ENCODE peak calls at places on chromosomes 5 and 9, in ten cellular contexts. C is NCI-H510A; E is lower leg skin; T is RPMI8226; F is progenitor cell of endocrine pancreas; P is lung microvascular endothelial cell; Z is H54; W is GM13976; J is C1 segment of cervical spinal cord; L is activated T-cell treated with anti-CD3 and anti-CD28 coated beads, Interleukin-2, amount 50 U/mL, for 72 hours. K is an unnamed sample.

GRCh38 chr9:134637241-134637640 is 4.4 kb upstream of the COL5A1 start:
- DNase-seq in L (no peak), C (no peak), P (no peak), E (no peak), F (no peak), W (no peak), T (no peak), J (no peak), Z (peak; percentile 83), K (no peak)

GRCh38 chr5:80141147-80141671 is 106.1 kb downstream of the THBS4 start:
- DNase-seq in P (peak; percentile 23), Z (no peak), L (no peak), E (peak; percentile 84), T (no peak), J (peak; percentile 6), F (no peak), C (no peak), W (no peak), K (peak; percentile 78)

GRCh38 chr5:149995385-149996085 is 4.9 kb downstream of the TIGD6 start:
- DNase-seq in J (no peak), T (no peak), Z (no peak), P (no peak), E (no peak), W (no peak), C (no peak), L (no peak), F (no peak), K (no peak)

GRCh38 chr9:135282001-135282731 is 194.7 kb downstream of the OLFM1 start:
- DNase-seq in C (peak; percentile 40), E (peak; percentile 30), Z (peak; percentile 82), L (peak; percentile 7), T (peak; percentile 97), W (no peak), J (peak; percentile 85), P (peak; percentile 36), F (no peak), K (no peak)

GRCh38 chr9:135254176-135255032 is 166.9 kb downstream of the OLFM1 start:
- DNase-seq in E (no peak), L (no peak), C (no peak), F (no peak), T (no peak), J (no peak), Z (no peak), P (no peak), W (no peak), K (no peak)

GRCh38 chr5:148224131-148224742 is 14.1 kb upstream of the MARCOL start:
- DNase-seq in J (no peak), L (no peak), W (no peak), C (no peak), E (no peak), F (no peak), P (no peak), T (no peak), Z (no peak), K (peak; percentile 14)

GRCh38 chr5:96743065-96743768 is 64.5 kb downstream of the ERAP1 start:
- DNase-seq in P (peak; percentile 86), J (no peak), L (no peak), F (no peak), Z (peak; percentile 33), T (no peak), E (no peak), W (no peak), C (no peak), K (no peak)

GRCh38 chr9:36842560-36843530 is 191.2 kb downstream of the PAX5 start:
- DNase-seq in J (no peak), Z (no peak), C (no peak), W (no peak), E (no peak), L (no peak), P (no peak), F (no peak), T (no peak), K (no peak)

GRCh38 chr5:55418994-55419991 is 111.5 kb downstream of the MTREX start:
- DNase-seq in L (no peak), F (no peak), W (no peak), Z (no peak), P (no peak), T (no peak), J (no peak), E (no peak), C (no peak), K (peak; percentile 74)

GRCh38 chr5:172188893-172189692 is 1.1 kb upstream of the STK10 start:
- DNase-seq in W (no peak), Z (no peak), P (no peak), C (no peak), T (no peak), E (no peak), J (peak; percentile 60), L (no peak), F (no peak), K (no peak)

GRCh38 chr9:134642385-134643181 is 980 bp downstream of the COL5A1 start:
- DNase-seq in P (peak; percentile 61), W (no peak), J (no peak), E (peak; percentile 61), T (no peak), F (no peak), L (no peak), C (no peak), Z (peak; percentile 77), K (peak; percentile 63)

GRCh38 chr9:37187713-37188439 is 67.5 kb downstream of the ZCCHC7 start:
- DNase-seq in E (no peak), W (peak; percentile 52), P (peak; percentile 64), C (no peak), F (no peak), Z (no peak), J (no peak), L (peak; percentile 9), T (no peak), K (no peak)

GRCh38 chr9:79382468-79382867 is 189.3 kb upstream of the TLE4 start:
- DNase-seq in Z (no peak), E (no peak), J (no peak), P (no peak), T (no peak), L (no peak), W (no peak), F (no peak), C (peak; percentile 5), K (no peak)

GRCh38 chr5:41284938-41285337 is 71.6 kb upstream of the C6 start:
- DNase-seq in W (no peak), F (no peak), Z (no peak), T (no peak), P (no peak), E (no peak), L (no peak), J (no peak), C (no peak), K (no peak)

GRCh38 chr9:98226516-98226915 is 28.9 kb downstream of the TBC1D2 start:
- DNase-seq in T (no peak), P (no peak), F (no peak), C (no peak), Z (no peak), J (no peak), W (no peak), E (no peak), L (no peak), K (peak; percentile 26)

GRCh38 chr5:177432143-177432904 is 5.8 kb downstream of the GRK6 start:
- DNase-seq in C (no peak), E (no peak), W (peak; percentile 52), F (no peak), T (no peak), L (peak; percentile 67), J (peak; percentile 61), Z (no peak), P (no peak), K (no peak)

GRCh38 chr5:132635873-132636272 is 22.1 kb upstream of the IL13 start:
- DNase-seq in Z (no peak), J (no peak), F (no peak), W (peak; percentile 48), L (peak; percentile 21), E (no peak), T (no peak), P (no peak), C (no peak), K (no peak)

GRCh38 chr9:111076043-111076442 is 37.8 kb upstream of the LPAR1 start:
- DNase-seq in P (no peak), J (no peak), W (no peak), Z (no peak), C (no peak), E (no peak), F (no peak), T (no peak), L (no peak), K (no peak)

GRCh38 chr5:176519810-176520720 is 17.1 kb downstream of the RNF44 start:
- DNase-seq in J (no peak), F (no peak), W (no peak), E (no peak), L (no peak), P (no peak), C (no peak), Z (no peak), T (no peak), K (no peak)

GRCh38 chr5:1048162-1048721 is 39.6 kb downstream of the NKD2 start:
- DNase-seq in C (no peak), E (no peak), L (no peak), J (no peak), F (no peak), W (no peak), Z (no peak), T (no peak), P (no peak), K (no peak)

GRCh38 chr9:70902705-70903131 is 218.7 kb downstream of the TRPM3 start:
- DNase-seq in C (no peak), J (peak; percentile 86), P (peak; percentile 89), F (no peak), E (no peak), Z (peak; percentile 60), L (no peak), W (no peak), T (no peak), K (peak; percentile 98)

GRCh38 chr5:102792705-102793104 is 37.6 kb downstream of the PAM start:
- DNase-seq in C (no peak), P (peak; percentile 53), E (no peak), F (no peak), L (no peak), Z (no peak), T (peak; percentile 23), W (no peak), J (no peak), K (no peak)

GRCh38 chr9:109414125-109414785 is 83.9 kb downstream of the PTPN3 start:
- DNase-seq in J (no peak), E (no peak), F (no peak), Z (no peak), T (peak; percentile 11), P (no peak), C (no peak), W (no peak), L (no peak), K (no peak)

GRCh38 chr5:132489871-132490483 is 596 bp downstream of the IRF1 start:
- DNase-seq in Z (peak; percentile 40), W (peak; percentile 81), F (no peak), T (peak; percentile 59), P (peak; percentile 62), E (peak; percentile 23), C (no peak), L (no peak), J (peak; percentile 42), K (no peak)

GRCh38 chr5:10513501-10514442 is 50.1 kb upstream of the ANKRD33B start:
- DNase-seq in T (no peak), J (no peak), P (peak; percentile 91), E (no peak), Z (peak; percentile 76), F (no peak), L (no peak), W (no peak), C (no peak), K (peak; percentile 62)

GRCh38 chr9:122420315-122420714 is 49.5 kb downstream of the PTGS1 start:
- DNase-seq in E (no peak), T (no peak), Z (no peak), P (no peak), F (no peak), C (no peak), W (no peak), J (no peak), L (no peak), K (no peak)

GRCh38 chr9:123712399-123712798 is 217.5 kb downstream of the DENND1A start:
- DNase-seq in J (no peak), F (no peak), E (no peak), T (no peak), C (no peak), L (no peak), P (no peak), W (no peak), Z (no peak), K (no peak)

GRCh38 chr9:134418354-134418753 is 92.1 kb downstream of the RXRA start:
- DNase-seq in E (no peak), J (no peak), W (no peak), Z (no peak), T (no peak), C (no peak), P (no peak), L (no peak), F (no peak), K (no peak)

K was measured in BJ.